ENCODE peak calls at places on chromosomes 13 and 19, in six cellular contexts. B, J, G, M, K and T are unnamed samples.

GRCh38 chr19:48501446-48501960 is 10.1 kb downstream of the LMTK3 start:
- DNase-seq in K (no peak), M (no peak), J (peak; percentile 70), G (no peak), B (peak; percentile 96), T (no peak)

GRCh38 chr13:27476943-27477681 is 26.7 kb upstream of the MTIF3 start:
- DNase-seq in K (peak; percentile 62), B (peak; percentile 74), G (peak; percentile 60), M (peak; percentile 6), J (peak; percentile 76), T (peak; percentile 47)

GRCh38 chr19:51971624-51972023 is 15.0 kb downstream of the ZNF350 start:
- DNase-seq in M (no peak), B (no peak), J (no peak), G (peak; percentile 17), K (peak; percentile 28), T (peak; percentile 33)

GRCh38 chr13:94947965-94948371 is 235.6 kb upstream of the SOX21 start:
- DNase-seq in K (no peak), J (no peak), B (no peak), G (no peak), M (no peak), T (peak; percentile 58)

GRCh38 chr19:10516064-10516385 is 1.2 kb downstream of the S1PR5 start:
- DNase-seq in B (no peak), J (no peak), K (no peak), M (no peak), G (no peak), T (no peak)

GRCh38 chr13:100541882-100542545 is 46.6 kb downstream of the GGACT start:
- DNase-seq in J (no peak), M (no peak), K (no peak), B (no peak), G (no peak), T (no peak)

GRCh38 chr13:41137951-41138350 is 5.3 kb upstream of the KBTBD6 start:
- DNase-seq in M (peak; percentile 8), J (no peak), B (no peak), G (peak; percentile 48), K (peak; percentile 43), T (peak; percentile 56)

GRCh38 chr19:2235396-2236284 is 489 bp downstream of the PLEKHJ1 start:
- DNase-seq in J (peak; percentile 79), K (no peak), M (no peak), G (no peak), B (peak; percentile 80), T (no peak)

GRCh38 chr19:2266183-2266993 is 10.2 kb upstream of the JSRP1 start:
- DNase-seq in G (peak; percentile 87), B (no peak), K (peak; percentile 82), J (peak; percentile 93), M (peak; percentile 34), T (peak; percentile 71)

GRCh38 chr19:5789201-5789795 is 1.7 kb downstream of the DUS3L start:
- DNase-seq in J (no peak), M (no peak), B (no peak), G (no peak), K (no peak), T (no peak)

GRCh38 chr13:46717275-46717674 is 79.7 kb downstream of the ESD start:
- DNase-seq in M (no peak), B (no peak), J (no peak), G (no peak), K (no peak), T (no peak)

GRCh38 chr19:45280471-45280961 is 29.4 kb downstream of the MARK4 start:
- DNase-seq in G (no peak), B (peak; percentile 33), K (no peak), J (no peak), M (no peak), T (no peak)

GRCh38 chr13:47463726-47464125 is 537.3 kb downstream of the SUCLA2 start:
- DNase-seq in G (peak; percentile 69), B (peak; percentile 7), M (peak; percentile 18), K (peak; percentile 43), J (no peak), T (peak; percentile 67)

GRCh38 chr19:39351537-39352037 is 9.4 kb downstream of the SAMD4B start:
- DNase-seq in G (peak; percentile 58), J (no peak), K (no peak), B (no peak), M (no peak), T (peak; percentile 5)

GRCh38 chr13:26280295-26280694 is 26.4 kb downstream of the CDK8 start:
- DNase-seq in G (peak; percentile 33), J (no peak), M (no peak), B (no peak), K (peak; percentile 64), T (peak; percentile 64)

GRCh38 chr13:72544042-72544441 is 183.4 kb downstream of the MZT1 start:
- DNase-seq in B (no peak), J (no peak), K (no peak), M (no peak), G (no peak), T (no peak)

GRCh38 chr13:73850104-73850898 is 283.9 kb downstream of the KLF12 start:
- DNase-seq in J (no peak), K (no peak), M (no peak), G (no peak), B (no peak), T (no peak)

GRCh38 chr13:73851104-73851503 is 283.1 kb downstream of the KLF12 start:
- DNase-seq in K (peak; percentile 49), B (no peak), J (no peak), M (peak; percentile 30), G (no peak), T (no peak)

GRCh38 chr13:73844986-73845385 is 289.2 kb downstream of the KLF12 start:
- DNase-seq in G (peak; percentile 47), J (no peak), B (no peak), M (no peak), K (peak; percentile 62), T (peak; percentile 32)

DNA sequence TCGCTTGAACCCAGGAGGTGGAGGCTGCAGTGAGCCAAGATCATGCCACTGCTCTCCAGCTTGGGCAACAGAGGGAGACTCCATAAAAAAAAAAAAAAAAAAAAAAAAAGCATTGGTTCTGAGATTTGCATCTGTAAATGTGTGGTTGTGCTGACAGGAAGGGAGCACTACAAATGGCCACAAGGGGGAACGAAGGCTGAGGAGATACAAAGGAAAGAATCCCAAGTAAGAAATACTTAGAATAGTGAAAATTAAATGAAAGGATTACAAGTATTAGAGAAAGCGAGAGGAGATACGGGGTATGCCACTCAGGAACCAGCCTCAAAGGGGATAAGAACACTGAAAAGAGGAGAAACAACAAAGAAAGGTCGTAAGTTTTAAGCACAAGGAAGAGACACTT is 284.9 kb downstream of the KLF12 start:
- DNase-seq in M (no peak), J (no peak), K (peak; percentile 67), G (peak; percentile 80), B (peak; percentile 42), T (peak; percentile 57)
- TF ChIP-seq CTCF in M (peak; percentile 64), J (peak; percentile 18), K (peak; percentile 66), G (peak; percentile 75), B (peak; percentile 45), T (peak; percentile 57)

DNA sequence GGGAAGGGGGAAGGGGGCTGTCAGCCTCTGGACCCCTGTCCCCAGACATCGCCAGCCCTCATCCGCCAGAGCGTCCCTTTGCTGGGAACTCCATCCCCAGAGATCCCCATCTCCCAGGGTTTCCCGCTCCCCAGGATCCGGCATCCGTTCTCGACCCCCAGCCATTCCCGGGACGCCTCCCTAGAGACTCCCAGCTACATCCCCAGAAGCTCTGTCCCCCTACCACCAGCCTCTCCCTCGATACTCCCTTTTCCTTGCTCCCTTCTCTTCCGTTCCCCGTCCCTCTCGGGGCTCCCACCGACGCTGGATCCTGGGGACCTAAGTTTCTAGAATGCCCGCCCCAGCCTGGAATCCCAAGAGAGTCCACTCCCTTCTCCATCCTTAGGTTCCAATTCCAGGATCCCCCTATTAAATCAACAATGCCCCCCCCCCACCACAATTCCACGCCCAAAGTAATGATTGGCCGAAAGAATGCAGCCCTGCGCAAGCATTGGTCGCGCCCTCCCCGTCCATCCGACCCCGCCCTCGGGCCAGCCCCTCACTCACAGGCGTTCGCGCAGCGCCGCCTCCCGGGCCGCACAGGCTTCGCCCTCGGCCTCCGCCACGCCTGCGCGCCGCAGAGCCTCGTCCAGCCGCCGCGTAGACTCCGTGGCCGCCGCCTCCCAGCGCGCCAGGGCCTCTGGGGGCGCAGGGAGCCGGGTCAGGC is 3.2 kb downstream of the CCDC194 start:
- DNase-seq in B (peak; percentile 97), K (peak; percentile 85), J (peak; percentile 90), G (peak; percentile 91), M (peak; percentile 72), T (peak; percentile 91)
- H3K4me3 ChIP-seq in B (peak overlapping the region; percentile 31), K (peak overlapping the region; percentile 64), J (peak overlapping the region; percentile 57), G (peak overlapping the region; percentile 63), M (peak overlapping the region; percentile 67), T (peak overlapping the region; percentile 59)

DNA sequence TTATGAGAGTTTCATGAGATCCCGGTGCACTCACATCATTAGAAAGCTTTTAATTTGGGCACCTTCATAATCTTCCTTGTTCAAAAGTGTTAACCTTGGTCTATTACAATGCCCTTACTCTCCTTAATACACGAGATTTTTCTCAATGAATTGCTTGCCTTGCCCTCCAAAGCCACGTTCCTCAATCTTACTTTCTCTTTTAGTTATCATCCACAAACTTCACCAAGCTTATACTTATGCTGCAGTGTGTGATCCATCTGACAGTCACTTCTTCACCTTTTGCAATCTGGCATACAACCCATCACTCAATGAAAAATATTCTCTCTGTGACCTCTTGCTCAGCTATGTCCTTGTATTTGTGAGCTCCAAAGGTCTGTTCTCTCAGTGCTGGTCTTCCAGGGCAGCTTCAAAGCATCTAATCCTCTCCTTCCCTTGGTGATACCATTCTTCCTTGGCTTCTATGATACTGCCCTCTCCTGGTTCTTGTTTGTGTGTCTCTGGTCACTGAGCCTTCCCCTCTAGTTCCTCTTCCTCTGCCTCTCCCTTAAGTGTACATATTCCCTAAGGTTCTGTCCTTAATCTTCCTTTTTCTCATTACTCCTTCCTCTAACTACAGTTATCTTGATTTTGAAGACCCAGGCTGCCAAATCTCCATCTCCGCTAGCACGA is 202.2 kb upstream of the STARD13 start:
- DNase-seq in K (peak; percentile 86), M (no peak), G (peak; percentile 72), B (peak; percentile 10), J (no peak), T (peak; percentile 37)
- TF ChIP-seq CTCF in K (peak; percentile 78), M (peak; percentile 59), G (peak; percentile 64), B (peak; percentile 17), J (peak; percentile 32), T (peak; percentile 36)

DNA sequence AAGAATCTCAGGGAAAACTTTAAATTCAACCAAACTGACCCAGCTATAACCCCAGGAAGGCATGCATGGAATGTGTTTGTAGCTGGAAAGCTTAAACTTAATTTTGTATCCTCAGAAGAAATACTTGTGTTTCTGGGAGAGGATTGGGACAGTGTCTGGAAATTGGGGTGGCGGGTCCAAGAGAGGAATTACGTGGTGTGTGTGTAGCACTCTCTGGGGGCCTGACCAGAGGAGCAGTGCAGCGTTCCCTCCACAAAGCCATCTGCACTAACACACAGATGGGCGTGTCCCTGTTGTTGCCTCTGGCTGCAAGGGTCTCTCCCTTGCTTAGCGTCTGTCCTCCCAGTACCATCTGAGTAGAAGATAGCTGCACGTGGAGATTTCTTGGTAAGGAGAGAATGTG is 6.4 kb downstream of the GARRE1 start:
- DNase-seq in M (no peak), B (peak; percentile 33), J (no peak), K (peak; percentile 28), G (peak; percentile 61), T (peak; percentile 40)
- H3K4me3 ChIP-seq in M (peak overlapping the region; percentile 39), B (no peak overlapping the region), J (no peak overlapping the region), K (no peak overlapping the region), G (no peak overlapping the region), T (no peak overlapping the region)